ENCODE peak calls at places on chromosome 21, in seven cellular contexts. One of them, this sample, is unnamed.

GRCh38 chr21:34986561-34987533 is 62.3 kb downstream of the RUNX1 start:
- DNase-seq in CD8-positive, alpha-beta T cell: peak; percentile 66
- DNase-seq in BJ: peak; percentile 54
- DNase-seq in epithelial cell of esophagus: peak; percentile 40
- DNase-seq in B cell: peak; percentile 35
- DNase-seq in AG10803: peak; percentile 75
- DNase-seq in fibroblast of pulmonary artery: peak; percentile 67
- DNase-seq in this sample: peak; percentile 87

GRCh38 chr21:35150562-35151226 is 101.6 kb upstream of the RUNX1 start:
- DNase-seq in AG10803: peak; percentile 50
- DNase-seq in epithelial cell of esophagus: peak; percentile 62
- DNase-seq in B cell: no peak
- DNase-seq in BJ: no peak
- DNase-seq in CD8-positive, alpha-beta T cell: no peak
- DNase-seq in fibroblast of pulmonary artery: peak; percentile 59
- DNase-seq in this sample: peak; percentile 24

GRCh38 chr21:36134820-36135390 is at the start of gene CBR3:
- DNase-seq in AG10803: peak; percentile 39
- DNase-seq in epithelial cell of esophagus: peak; percentile 39
- DNase-seq in B cell: peak; percentile 47
- DNase-seq in fibroblast of pulmonary artery: peak; percentile 36
- DNase-seq in CD8-positive, alpha-beta T cell: peak; percentile 51
- DNase-seq in BJ: no peak
- DNase-seq in this sample: peak; percentile 35

GRCh38 chr21:36254106-36254941 is 65.7 kb upstream of the MORC3 start:
- DNase-seq in AG10803: no peak
- DNase-seq in B cell: peak; percentile 57
- DNase-seq in BJ: no peak
- DNase-seq in epithelial cell of esophagus: no peak
- DNase-seq in CD8-positive, alpha-beta T cell: no peak
- DNase-seq in fibroblast of pulmonary artery: no peak
- DNase-seq in this sample: no peak

GRCh38 chr21:35256468-35256988 is 207.4 kb upstream of the RUNX1 start:
- DNase-seq in B cell: no peak
- DNase-seq in epithelial cell of esophagus: peak; percentile 95
- DNase-seq in BJ: peak; percentile 76
- DNase-seq in AG10803: peak; percentile 96
- DNase-seq in fibroblast of pulmonary artery: peak; percentile 99
- DNase-seq in CD8-positive, alpha-beta T cell: no peak
- DNase-seq in this sample: peak; percentile 99

GRCh38 chr21:16418663-16419062 is 688.9 kb downstream of the USP25 start:
- DNase-seq in epithelial cell of esophagus: no peak
- DNase-seq in BJ: no peak
- DNase-seq in fibroblast of pulmonary artery: no peak
- DNase-seq in CD8-positive, alpha-beta T cell: no peak
- DNase-seq in AG10803: no peak
- DNase-seq in B cell: no peak
- DNase-seq in this sample: no peak

GRCh38 chr21:16587141-16587570 is 857.4 kb downstream of the USP25 start:
- DNase-seq in epithelial cell of esophagus: peak; percentile 90
- DNase-seq in fibroblast of pulmonary artery: peak; percentile 87
- DNase-seq in B cell: no peak
- DNase-seq in BJ: no peak
- DNase-seq in CD8-positive, alpha-beta T cell: no peak
- DNase-seq in AG10803: peak; percentile 59
- DNase-seq in this sample: peak; percentile 54

GRCh38 chr21:28828981-28829380 is 163.7 kb downstream of the LTN1 start:
- DNase-seq in epithelial cell of esophagus: peak; percentile 58
- DNase-seq in CD8-positive, alpha-beta T cell: no peak
- DNase-seq in AG10803: no peak
- DNase-seq in fibroblast of pulmonary artery: no peak
- DNase-seq in B cell: no peak
- DNase-seq in BJ: no peak
- DNase-seq in this sample: peak; percentile 91

GRCh38 chr21:28669331-28669730 is 323.3 kb downstream of the LTN1 start:
- DNase-seq in B cell: no peak
- DNase-seq in fibroblast of pulmonary artery: no peak
- DNase-seq in BJ: no peak
- DNase-seq in CD8-positive, alpha-beta T cell: no peak
- DNase-seq in epithelial cell of esophagus: peak; percentile 24
- DNase-seq in AG10803: no peak
- DNase-seq in this sample: no peak

GRCh38 chr21:25733859-25734653 is 648 bp downstream of the ATP5PF start:
- DNase-seq in B cell: peak; percentile 19
- DNase-seq in epithelial cell of esophagus: peak; percentile 27
- DNase-seq in CD8-positive, alpha-beta T cell: peak; percentile 23
- DNase-seq in fibroblast of pulmonary artery: peak; percentile 31
- DNase-seq in AG10803: peak; percentile 33
- DNase-seq in BJ: no peak
- DNase-seq in this sample: peak; percentile 38

GRCh38 chr21:35239811-35240219 is 190.7 kb upstream of the RUNX1 start:
- DNase-seq in BJ: no peak
- DNase-seq in CD8-positive, alpha-beta T cell: no peak
- DNase-seq in epithelial cell of esophagus: no peak
- DNase-seq in B cell: no peak
- DNase-seq in fibroblast of pulmonary artery: no peak
- DNase-seq in AG10803: no peak
- DNase-seq in this sample: no peak

GRCh38 chr21:46329796-46330195 is 5.8 kb downstream of the PCNT start:
- DNase-seq in epithelial cell of esophagus: no peak
- DNase-seq in BJ: no peak
- DNase-seq in CD8-positive, alpha-beta T cell: no peak
- DNase-seq in fibroblast of pulmonary artery: no peak
- DNase-seq in B cell: no peak
- DNase-seq in AG10803: no peak
- DNase-seq in this sample: no peak

GRCh38 chr21:36835383-36835795 is 131.1 kb downstream of the HLCS start:
- DNase-seq in CD8-positive, alpha-beta T cell: no peak
- DNase-seq in B cell: no peak
- DNase-seq in fibroblast of pulmonary artery: no peak
- DNase-seq in epithelial cell of esophagus: no peak
- DNase-seq in AG10803: peak; percentile 20
- DNase-seq in BJ: peak; percentile 22
- DNase-seq in this sample: peak; percentile 61

GRCh38 chr21:40846566-40847411 is at the start of gene DSCAM:
- DNase-seq in CD8-positive, alpha-beta T cell: no peak
- DNase-seq in BJ: no peak
- DNase-seq in epithelial cell of esophagus: peak; percentile 62
- DNase-seq in AG10803: no peak
- DNase-seq in fibroblast of pulmonary artery: no peak
- DNase-seq in B cell: no peak
- DNase-seq in this sample: no peak

GRCh38 chr21:45981154-45981606 is 390 bp upstream of the COL6A1 start:
- DNase-seq in fibroblast of pulmonary artery: peak; percentile 93
- DNase-seq in BJ: peak; percentile 47
- DNase-seq in CD8-positive, alpha-beta T cell: peak; percentile 57
- DNase-seq in epithelial cell of esophagus: peak; percentile 46
- DNase-seq in AG10803: peak; percentile 93
- DNase-seq in B cell: peak; percentile 49
- DNase-seq in this sample: peak; percentile 90

GRCh38 chr21:29258626-29259335 is 39.9 kb upstream of the BACH1 start:
- DNase-seq in fibroblast of pulmonary artery: peak; percentile 88
- DNase-seq in BJ: peak; percentile 71
- DNase-seq in epithelial cell of esophagus: peak; percentile 95
- DNase-seq in AG10803: peak; percentile 90
- DNase-seq in B cell: no peak
- DNase-seq in CD8-positive, alpha-beta T cell: no peak
- DNase-seq in this sample: peak; percentile 82

DNA sequence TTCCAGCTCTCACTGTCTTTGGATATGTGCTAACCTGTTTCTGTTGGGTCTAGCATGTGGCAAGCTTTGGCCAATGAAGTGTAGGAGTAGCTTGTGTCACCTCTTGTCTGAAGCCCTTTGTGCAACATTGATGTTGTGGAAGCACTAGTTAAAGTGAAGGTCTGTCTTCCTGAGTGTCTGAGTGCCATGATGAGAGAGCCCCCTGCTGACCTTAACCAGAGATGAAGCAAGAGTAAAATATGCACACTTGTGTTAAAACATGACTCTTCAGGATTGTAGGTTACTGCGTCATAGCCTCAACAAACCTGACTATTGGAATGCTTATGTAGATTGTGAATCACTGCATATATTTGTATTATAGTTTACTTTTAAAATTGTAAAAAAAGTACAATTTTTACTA is 103.7 kb downstream of the NCAM2 start:
- DNase-seq in BJ: no peak
- DNase-seq in AG10803: peak; percentile 39
- DNase-seq in fibroblast of pulmonary artery: peak; percentile 52
- DNase-seq in CD8-positive, alpha-beta T cell: no peak
- DNase-seq in epithelial cell of esophagus: no peak
- DNase-seq in B cell: no peak
- DNase-seq in this sample: peak; percentile 27
- TF ChIP-seq CTCF in BJ: no peak
- TF ChIP-seq CTCF in AG10803: peak; percentile 17
- TF ChIP-seq CTCF in fibroblast of pulmonary artery: peak; percentile 19
- TF ChIP-seq CTCF in CD8-positive, alpha-beta T cell: no peak
- TF ChIP-seq CTCF in epithelial cell of esophagus: no peak
- TF ChIP-seq CTCF in B cell: no peak
- TF ChIP-seq CTCF in this sample: peak; percentile 6

GRCh38 chr21:33324311-33325221 is at the start of gene IFNAR1:
- DNase-seq in BJ: peak; percentile 84
- DNase-seq in epithelial cell of esophagus: peak; percentile 99
- DNase-seq in B cell: peak; percentile 99
- DNase-seq in AG10803: peak; percentile 99
- DNase-seq in CD8-positive, alpha-beta T cell: peak; percentile 99
- DNase-seq in fibroblast of pulmonary artery: peak; percentile 98
- DNase-seq in this sample: peak; percentile 99
- TF ChIP-seq CTCF in BJ: no peak
- TF ChIP-seq CTCF in epithelial cell of esophagus: no peak
- TF ChIP-seq CTCF in B cell: no peak
- TF ChIP-seq CTCF in AG10803: no peak
- TF ChIP-seq CTCF in CD8-positive, alpha-beta T cell: no peak
- TF ChIP-seq CTCF in fibroblast of pulmonary artery: no peak
- TF ChIP-seq CTCF in this sample: no peak

GRCh38 chr21:26877015-26877414 is 31.8 kb upstream of the ADAMTS1 start:
- DNase-seq in BJ: no peak
- DNase-seq in CD8-positive, alpha-beta T cell: no peak
- DNase-seq in AG10803: no peak
- DNase-seq in fibroblast of pulmonary artery: no peak
- DNase-seq in B cell: no peak
- DNase-seq in epithelial cell of esophagus: no peak
- DNase-seq in this sample: no peak

GRCh38 chr21:26884436-26884835 is 39.2 kb upstream of the ADAMTS1 start:
- DNase-seq in fibroblast of pulmonary artery: no peak
- DNase-seq in AG10803: no peak
- DNase-seq in epithelial cell of esophagus: no peak
- DNase-seq in CD8-positive, alpha-beta T cell: no peak
- DNase-seq in B cell: no peak
- DNase-seq in BJ: no peak
- DNase-seq in this sample: no peak

GRCh38 chr21:26883768-26884167 is 38.6 kb upstream of the ADAMTS1 start:
- DNase-seq in BJ: no peak
- DNase-seq in epithelial cell of esophagus: no peak
- DNase-seq in B cell: no peak
- DNase-seq in CD8-positive, alpha-beta T cell: no peak
- DNase-seq in AG10803: peak; percentile 20
- DNase-seq in fibroblast of pulmonary artery: peak; percentile 24
- DNase-seq in this sample: no peak

GRCh38 chr21:26887241-26887640 is 42.0 kb upstream of the ADAMTS1 start:
- DNase-seq in epithelial cell of esophagus: no peak
- DNase-seq in fibroblast of pulmonary artery: peak; percentile 13
- DNase-seq in B cell: no peak
- DNase-seq in AG10803: peak; percentile 56
- DNase-seq in CD8-positive, alpha-beta T cell: no peak
- DNase-seq in BJ: peak; percentile 24
- DNase-seq in this sample: no peak

DNA sequence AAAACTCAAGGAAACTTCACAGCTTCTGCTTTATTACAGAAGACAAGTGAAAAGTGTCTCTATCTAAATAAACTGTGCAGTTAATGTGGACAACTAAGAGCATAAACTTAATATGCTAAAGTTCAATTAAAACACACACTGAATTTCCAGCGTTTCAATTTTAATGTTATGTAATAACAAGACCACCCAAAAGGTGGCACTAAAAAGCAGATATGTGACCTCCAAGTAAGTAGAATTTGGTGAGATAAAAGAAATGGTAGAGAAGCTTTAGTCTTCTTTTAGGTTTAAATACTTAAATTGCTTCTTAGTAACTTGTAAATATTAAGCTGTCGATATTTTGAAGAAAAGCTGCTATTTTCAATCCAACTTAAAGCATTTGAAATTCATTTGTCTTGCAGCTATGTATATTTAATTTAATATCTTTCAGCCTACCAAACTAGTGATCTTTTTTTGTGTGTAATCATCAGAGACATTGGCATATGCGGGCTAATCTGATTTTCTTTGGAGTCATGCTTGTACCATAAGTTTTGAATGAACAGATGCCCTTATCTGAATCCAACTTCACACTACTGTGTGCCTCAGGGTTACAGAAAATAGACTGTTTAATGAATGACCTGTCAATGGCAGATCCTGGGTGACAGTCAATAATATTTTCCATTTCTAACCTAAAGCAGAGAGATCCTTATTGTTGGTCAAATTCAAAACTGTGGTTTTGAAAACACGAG is 36.5 kb upstream of the ADAMTS1 start:
- DNase-seq in AG10803: peak; percentile 28
- DNase-seq in fibroblast of pulmonary artery: peak; percentile 54
- DNase-seq in CD8-positive, alpha-beta T cell: no peak
- DNase-seq in BJ: no peak
- DNase-seq in epithelial cell of esophagus: peak; percentile 6
- DNase-seq in B cell: no peak
- DNase-seq in this sample: peak; percentile 50
- TF ChIP-seq CTCF in AG10803: peak; percentile 56
- TF ChIP-seq CTCF in fibroblast of pulmonary artery: peak; percentile 40
- TF ChIP-seq CTCF in CD8-positive, alpha-beta T cell: no peak
- TF ChIP-seq CTCF in BJ: peak; percentile 39
- TF ChIP-seq CTCF in epithelial cell of esophagus: no peak
- TF ChIP-seq CTCF in B cell: no peak
- TF ChIP-seq CTCF in this sample: peak; percentile 45

GRCh38 chr21:31781737-31782136 is 49.8 kb upstream of the SCAF4 start:
- DNase-seq in epithelial cell of esophagus: peak; percentile 41
- DNase-seq in B cell: no peak
- DNase-seq in CD8-positive, alpha-beta T cell: no peak
- DNase-seq in BJ: no peak
- DNase-seq in fibroblast of pulmonary artery: peak; percentile 45
- DNase-seq in AG10803: peak; percentile 23
- DNase-seq in this sample: peak; percentile 7

GRCh38 chr21:31780944-31781343 is 49.0 kb upstream of the SCAF4 start:
- DNase-seq in epithelial cell of esophagus: peak; percentile 75
- DNase-seq in CD8-positive, alpha-beta T cell: no peak
- DNase-seq in B cell: peak; percentile 21
- DNase-seq in fibroblast of pulmonary artery: no peak
- DNase-seq in BJ: no peak
- DNase-seq in AG10803: no peak
- DNase-seq in this sample: no peak

GRCh38 chr21:31788581-31788980 is 56.7 kb upstream of the SCAF4 start:
- DNase-seq in CD8-positive, alpha-beta T cell: no peak
- DNase-seq in epithelial cell of esophagus: no peak
- DNase-seq in AG10803: no peak
- DNase-seq in BJ: no peak
- DNase-seq in fibroblast of pulmonary artery: no peak
- DNase-seq in B cell: no peak
- DNase-seq in this sample: no peak

GRCh38 chr21:31786164-31786920 is 54.4 kb upstream of the SCAF4 start:
- DNase-seq in epithelial cell of esophagus: no peak
- DNase-seq in AG10803: no peak
- DNase-seq in BJ: no peak
- DNase-seq in CD8-positive, alpha-beta T cell: no peak
- DNase-seq in fibroblast of pulmonary artery: no peak
- DNase-seq in B cell: no peak
- DNase-seq in this sample: no peak
- TF ChIP-seq CTCF in epithelial cell of esophagus: no peak
- TF ChIP-seq CTCF in AG10803: no peak
- TF ChIP-seq CTCF in BJ: no peak
- TF ChIP-seq CTCF in CD8-positive, alpha-beta T cell: peak; percentile 8
- TF ChIP-seq CTCF in fibroblast of pulmonary artery: no peak
- TF ChIP-seq CTCF in B cell: peak; percentile 46
- TF ChIP-seq CTCF in this sample: no peak

This sample was measured in fibroblast of villous mesenchyme.